ENCODE peak calls at places on chromosome 9, in six cellular contexts. M, R, O, F, B and T are unnamed samples.

GRCh38 chr9:112421771-112422222 is 41.9 kb downstream of the HSDL2 start:
- DNase-seq in F (peak), B (no peak), R (no peak), O (no peak), M (peak), T (no peak)

GRCh38 chr9:124760719-124761118 is 10.4 kb downstream of the NR6A1 start:
- DNase-seq in F (no peak), B (no peak), M (no peak), O (no peak), R (no peak), T (no peak)

GRCh38 chr9:134171316-134172197 is 7.2 kb upstream of the RNU6ATAC start:
- DNase-seq in O (no peak), F (no peak), M (peak), R (no peak), B (no peak), T (no peak)

GRCh38 chr9:114238919-114239879 is 83.7 kb upstream of the ORM1 start:
- DNase-seq in O (peak), F (peak), B (peak), M (peak), R (no peak), T (no peak)

GRCh38 chr9:7439355-7439978 is 360.1 kb downstream of the DMAC1 start:
- DNase-seq in B (no peak), R (no peak), M (peak), F (no peak), O (no peak), T (no peak)

GRCh38 chr9:117448066-117448465 is 33.2 kb upstream of the ASTN2 start:
- DNase-seq in R (no peak), B (no peak), F (no peak), M (no peak), O (no peak), T (no peak)

GRCh38 chr9:20477940-20478620 is 144.2 kb downstream of the MLLT3 start:
- DNase-seq in O (no peak), B (no peak), M (peak), F (no peak), R (no peak), T (no peak)

GRCh38 chr9:75996726-75997125 is 106.3 kb downstream of the PCSK5 start:
- DNase-seq in M (no peak), O (no peak), F (no peak), B (no peak), R (no peak), T (no peak)

GRCh38 chr9:114827658-114828360 is 22.0 kb upstream of the TNFSF15 start:
- DNase-seq in R (no peak), M (no peak), F (no peak), B (no peak), O (no peak), T (no peak)

GRCh38 chr9:72383978-72384709 is 19.1 kb upstream of the ZFAND5 start:
- DNase-seq in F (no peak), B (peak), M (peak), O (no peak), R (no peak), T (no peak)

GRCh38 chr9:4555251-4555650 is 65.0 kb downstream of the SLC1A1 start:
- DNase-seq in R (no peak), O (no peak), F (no peak), M (peak), B (no peak), T (no peak)

GRCh38 chr9:107541523-107541922 is 52.0 kb upstream of the KLF4 start:
- DNase-seq in O (peak), F (no peak), B (no peak), R (no peak), M (no peak), T (no peak)

GRCh38 chr9:25654417-25654816 is 23.8 kb downstream of the TUSC1 start:
- DNase-seq in O (no peak), F (no peak), M (no peak), R (no peak), B (no peak), T (no peak)

GRCh38 chr9:97292200-97292599 is 15.3 kb upstream of the CCDC180 start:
- DNase-seq in B (no peak), M (no peak), R (no peak), F (no peak), O (no peak), T (no peak)

GRCh38 chr9:131410051-131410491 is 16.2 kb downstream of the PRRC2B start:
- DNase-seq in F (no peak), R (no peak), O (no peak), B (no peak), M (peak), T (no peak)

GRCh38 chr9:131264231-131264630 is 12.1 kb downstream of the FAM78A start:
- DNase-seq in F (peak), O (no peak), R (no peak), M (no peak), B (no peak), T (no peak)

GRCh38 chr9:20550326-20550725 is 72.0 kb downstream of the MLLT3 start:
- DNase-seq in M (no peak), F (no peak), O (no peak), B (no peak), R (no peak), T (no peak)

GRCh38 chr9:126299706-126300276 is 26.8 kb upstream of the MVB12B start:
- DNase-seq in R (no peak), O (no peak), F (no peak), M (peak), B (no peak), T (no peak)

GRCh38 chr9:109974143-109974917 is 194.3 kb downstream of the PALM2AKAP2 start:
- DNase-seq in O (peak), B (no peak), M (no peak), F (no peak), R (no peak), T (no peak)

GRCh38 chr9:127907867-127908659 is 8.7 kb upstream of the ST6GALNAC6 start:
- DNase-seq in F (no peak), O (no peak), M (no peak), B (no peak), R (no peak), T (no peak)

GRCh38 chr9:119092125-119092524 is 277.1 kb downstream of the BRINP1 start:
- DNase-seq in F (no peak), M (no peak), R (no peak), O (no peak), B (no peak), T (no peak)

GRCh38 chr9:35271637-35272036 is 109.8 kb downstream of the UNC13B start:
- DNase-seq in B (no peak), F (no peak), R (no peak), M (no peak), O (no peak), T (no peak)
- TF ChIP-seq CTCF in B (no peak), F (no peak), R (no peak), M (no peak), O (no peak), T (no peak)

GRCh38 chr9:37953775-37954437 is 50.0 kb upstream of the SLC25A51 start:
- DNase-seq in M (peak), B (peak), R (no peak), O (peak), F (peak), T (no peak)
- TF ChIP-seq CTCF in M (no peak), B (no peak), R (no peak), O (no peak), F (no peak), T (no peak)

DNA sequence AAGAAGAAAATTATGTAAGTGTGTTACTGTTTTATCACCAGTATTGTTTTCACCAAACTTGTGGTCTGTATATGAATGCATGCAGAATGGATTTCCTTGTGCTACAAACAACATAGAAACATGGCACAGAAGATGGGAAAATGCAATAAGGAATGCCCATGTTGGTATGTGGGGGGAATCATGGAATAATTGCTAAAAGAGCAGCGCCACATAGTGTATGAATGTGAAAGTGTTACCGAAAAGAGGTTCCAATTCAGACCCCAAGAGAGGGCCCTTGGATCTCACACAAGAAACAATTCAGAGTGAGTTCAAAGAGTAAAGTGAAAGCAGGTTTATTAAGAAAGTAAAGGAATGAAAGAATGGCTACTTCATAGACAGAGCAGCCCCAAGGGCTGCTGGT is 26.4 kb upstream of the TYRP1 start:
- DNase-seq in O (no peak), R (no peak), M (no peak), F (no peak), B (peak), T (no peak)
- TF ChIP-seq CTCF in O (peak), R (no peak), M (no peak), F (no peak), B (peak), T (no peak)

GRCh38 chr9:35728041-35728971 is 3.7 kb downstream of the TLN1 start:
- DNase-seq in O (peak), R (no peak), B (peak), M (peak), F (peak), T (peak)

GRCh38 chr9:35729101-35729500 is 2.9 kb downstream of the TLN1 start:
- DNase-seq in F (no peak), B (no peak), M (no peak), O (no peak), R (no peak), T (no peak)

GRCh38 chr9:35725362-35725761 is 6.6 kb downstream of the TLN1 start:
- DNase-seq in R (no peak), M (no peak), F (no peak), B (no peak), O (no peak), T (no peak)

GRCh38 chr9:35727676-35728040 is 4.3 kb downstream of the TLN1 start:
- DNase-seq in M (no peak), F (peak), B (no peak), R (no peak), O (no peak), T (no peak)

DNA sequence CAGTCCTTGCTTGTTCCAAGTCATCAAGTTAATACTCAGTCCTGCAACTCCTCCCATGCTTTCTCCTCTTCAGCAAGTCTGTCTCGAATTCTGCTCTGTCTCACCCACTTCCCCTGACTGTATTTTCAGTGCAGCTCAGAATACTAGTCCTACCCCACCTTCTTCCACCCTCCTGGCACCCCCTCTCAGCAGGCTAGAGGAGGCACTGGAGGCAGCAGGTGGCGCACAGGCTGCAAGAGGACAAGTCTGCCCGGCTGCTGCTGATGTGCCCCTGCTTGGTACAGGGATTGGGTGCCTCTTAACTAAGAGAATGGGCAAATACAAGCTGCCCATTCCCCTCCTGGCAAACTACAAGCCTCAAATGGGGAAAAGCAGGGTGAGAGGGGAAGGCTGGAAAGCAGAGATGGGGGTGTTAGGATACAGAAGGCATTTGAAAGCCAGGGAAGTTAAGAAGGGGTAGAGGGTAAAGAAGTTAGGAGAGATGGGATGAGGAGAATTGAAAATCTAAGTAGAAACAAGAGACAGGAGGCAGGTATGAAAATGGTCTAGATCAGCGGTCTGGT is 5.0 kb downstream of the TLN1 start:
- DNase-seq in O (no peak), R (no peak), B (peak), M (peak), F (no peak), T (peak)
- TF ChIP-seq CTCF in O (peak), R (no peak), B (no peak), M (peak), F (no peak), T (no peak)

GRCh38 chr9:120863833-120864232 is 13.2 kb downstream of the PHF19 start:
- DNase-seq in O (no peak), B (no peak), F (peak), R (no peak), M (no peak), T (no peak)
- TF ChIP-seq CTCF in O (no peak), B (no peak), F (peak), R (no peak), M (no peak), T (no peak)

DNA sequence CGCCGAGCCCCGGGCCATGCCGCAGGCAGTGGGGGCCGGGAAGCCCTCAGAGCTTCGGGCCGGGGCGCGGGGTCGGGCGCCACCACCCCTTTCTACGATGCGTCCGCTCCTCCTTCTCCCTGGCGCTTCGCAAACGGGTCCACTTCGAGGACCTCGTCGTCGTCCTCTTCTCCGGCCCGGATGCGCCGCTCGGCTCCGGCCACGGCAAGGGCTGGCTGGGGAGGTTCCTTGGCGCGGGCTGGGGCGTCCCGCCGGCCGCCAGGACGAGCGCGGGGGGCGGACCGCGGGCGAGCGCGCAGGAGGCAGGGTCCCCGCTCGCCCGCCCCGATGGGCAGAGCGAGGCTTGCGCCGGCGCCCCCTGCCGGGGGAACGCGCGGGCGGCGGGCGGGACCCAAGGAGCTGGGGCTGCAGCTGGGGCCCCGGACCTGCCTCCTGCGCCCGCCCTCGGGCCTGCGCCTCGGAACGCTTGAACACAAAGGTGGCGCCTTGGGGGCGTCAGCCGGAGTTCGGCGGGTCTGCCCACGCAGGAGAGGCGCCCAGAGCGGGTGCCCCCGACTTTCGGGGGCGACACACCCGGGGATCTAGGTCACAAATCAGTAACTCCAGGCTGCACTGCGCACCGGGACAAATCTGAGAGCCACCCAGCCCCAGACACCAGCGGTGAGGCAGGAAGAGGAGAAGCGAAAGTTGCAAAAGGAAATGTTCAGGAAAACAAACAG is at the start of gene ROR2:
- DNase-seq in R (peak), M (peak), B (peak), F (peak), O (peak), T (no peak)
- TF ChIP-seq CTCF in R (peak), M (no peak), B (peak), F (peak), O (peak), T (no peak)

DNA sequence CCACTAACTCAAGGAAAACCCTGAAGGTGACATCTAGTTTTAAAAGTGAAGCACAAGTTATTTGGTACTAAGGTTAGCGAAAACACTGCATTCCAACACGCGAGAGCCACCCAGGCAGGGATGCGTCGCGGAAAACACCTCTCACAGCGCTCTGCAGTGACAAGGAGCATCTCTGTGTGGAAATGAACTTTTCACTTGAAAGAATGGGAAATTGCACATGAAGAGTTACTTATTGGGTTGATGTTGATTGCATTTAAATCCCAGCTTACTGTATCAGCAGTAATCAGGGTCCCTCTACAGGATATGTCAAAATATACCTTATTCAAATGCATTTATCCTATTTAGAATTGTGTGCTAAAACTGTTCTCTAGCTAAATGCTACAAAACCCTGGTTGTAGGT is 144.4 kb downstream of the BNC2 start:
- DNase-seq in R (no peak), O (no peak), B (peak), M (peak), F (no peak), T (no peak)
- TF ChIP-seq CTCF in R (no peak), O (no peak), B (peak), M (no peak), F (no peak), T (no peak)

GRCh38 chr9:78025186-78025585 is 6.4 kb downstream of the GNAQ start:
- DNase-seq in R (no peak), F (no peak), B (no peak), O (no peak), M (no peak), T (no peak)

GRCh38 chr9:78017294-78017693 is 14.3 kb downstream of the GNAQ start:
- DNase-seq in B (no peak), R (no peak), O (no peak), M (no peak), F (no peak), T (no peak)

GRCh38 chr9:78026416-78026815 is 5.2 kb downstream of the GNAQ start:
- DNase-seq in R (no peak), O (no peak), M (no peak), B (no peak), F (peak), T (no peak)

GRCh38 chr9:78023003-78023741 is 8.4 kb downstream of the GNAQ start:
- DNase-seq in B (peak), R (no peak), O (no peak), F (no peak), M (peak), T (no peak)

GRCh38 chr9:78021692-78022091 is 9.9 kb downstream of the GNAQ start:
- DNase-seq in F (peak), R (no peak), M (peak), B (no peak), O (no peak), T (no peak)
- TF ChIP-seq CTCF in F (peak), R (no peak), M (peak), B (no peak), O (no peak), T (no peak)

GRCh38 chr9:23322392-23322791 is 503.6 kb downstream of the ELAVL2 start:
- DNase-seq in O (no peak), B (no peak), M (no peak), F (no peak), R (no peak), T (no peak)
- TF ChIP-seq CTCF in O (peak), B (no peak), M (no peak), F (no peak), R (no peak), T (no peak)

GRCh38 chr9:137301086-137301947 is 754 bp downstream of the NRARP start:
- DNase-seq in R (peak), F (peak), B (peak), O (no peak), M (peak), T (no peak)
- TF ChIP-seq CTCF in R (no peak), F (peak), B (peak), O (peak), M (no peak), T (no peak)